ENCODE peak calls at places on chromosomes 6 and 20, in four cellular contexts. A is lower lobe of right lung, Z is SK-N-SH, H is RWPE1. S is an unnamed sample.

GRCh38 chr6:37794825-37795224 is 24.7 kb upstream of the ZFAND3 start:
- DNase-seq in A (no peak), Z (no peak), H (no peak), S (no peak)

GRCh38 chr6:126657556-126658129 is 317.7 kb downstream of the CENPW start:
- DNase-seq in A (no peak), Z (peak), H (peak), S (peak)

GRCh38 chr6:77173472-77174074 is 289.7 kb downstream of the HTR1B start:
- DNase-seq in A (no peak), Z (peak), H (no peak), S (peak)

GRCh38 chr6:20924911-20925543 is 390.8 kb downstream of the CDKAL1 start:
- DNase-seq in A (no peak), Z (no peak), H (no peak), S (no peak)

GRCh38 chr6:8905647-8906231 is 470.4 kb upstream of the SLC35B3 start:
- DNase-seq in A (no peak), Z (no peak), H (no peak), S (no peak)

GRCh38 chr6:40882321-40882720 is 156.7 kb downstream of the UNC5CL start:
- DNase-seq in A (no peak), Z (peak), H (no peak), S (no peak)

GRCh38 chr6:63805808-63806572 is 170.4 kb downstream of the PHF3 start:
- DNase-seq in A (no peak), Z (peak), H (peak), S (no peak)

GRCh38 chr6:117740605-117741004 is 65.3 kb downstream of the NUS1 start:
- DNase-seq in A (no peak), Z (no peak), H (no peak), S (no peak)

GRCh38 chr6:47520282-47520681 is 42.7 kb downstream of the CD2AP start:
- DNase-seq in A (no peak), Z (no peak), H (no peak), S (peak)

GRCh38 chr6:36245572-36246031 is 24.3 kb upstream of the PNPLA1 start:
- DNase-seq in A (no peak), Z (peak), H (no peak), S (no peak)

GRCh38 chr6:3825851-3826581 is 23.2 kb upstream of the FAM50B start:
- DNase-seq in A (peak), Z (peak), H (peak), S (no peak)

GRCh38 chr6:3267162-3267561 is 8.4 kb downstream of the PSMG4 start:
- DNase-seq in A (no peak), Z (no peak), H (no peak), S (no peak)

GRCh38 chr20:32742322-32743236 is 688 bp downstream of the COMMD7 start:
- DNase-seq in A (no peak), Z (peak), H (no peak), S (no peak)

GRCh38 chr20:21175433-21175832 is 49.6 kb downstream of the KIZ start:
- DNase-seq in A (no peak), Z (no peak), H (no peak), S (no peak)

GRCh38 chr6:4603291-4603690 is 172.9 kb upstream of the CDYL start:
- DNase-seq in A (peak), Z (no peak), H (peak), S (no peak)

GRCh38 chr6:170221052-170221752 is 69.7 kb downstream of the DLL1 start:
- DNase-seq in A (no peak), Z (peak), H (no peak), S (no peak)

GRCh38 chr6:79232696-79233462 is 1.6 kb downstream of the HMGN3 start:
- DNase-seq in A (no peak), Z (no peak), H (no peak), S (no peak)

GRCh38 chr6:126176266-126176665 is 163.6 kb upstream of the CENPW start:
- DNase-seq in A (no peak), Z (peak), H (no peak), S (peak)

GRCh38 chr6:159623156-159623555 is 69.9 kb downstream of the SOD2 start:
- DNase-seq in A (no peak), Z (no peak), H (no peak), S (no peak)

GRCh38 chr20:914727-915498 is 1.2 kb downstream of the ANGPT4 start:
- DNase-seq in A (no peak), Z (no peak), H (no peak), S (no peak)

GRCh38 chr6:13474360-13474759 is 13.0 kb downstream of the GFOD1 start:
- DNase-seq in A (no peak), Z (no peak), H (peak), S (no peak)

DNA sequence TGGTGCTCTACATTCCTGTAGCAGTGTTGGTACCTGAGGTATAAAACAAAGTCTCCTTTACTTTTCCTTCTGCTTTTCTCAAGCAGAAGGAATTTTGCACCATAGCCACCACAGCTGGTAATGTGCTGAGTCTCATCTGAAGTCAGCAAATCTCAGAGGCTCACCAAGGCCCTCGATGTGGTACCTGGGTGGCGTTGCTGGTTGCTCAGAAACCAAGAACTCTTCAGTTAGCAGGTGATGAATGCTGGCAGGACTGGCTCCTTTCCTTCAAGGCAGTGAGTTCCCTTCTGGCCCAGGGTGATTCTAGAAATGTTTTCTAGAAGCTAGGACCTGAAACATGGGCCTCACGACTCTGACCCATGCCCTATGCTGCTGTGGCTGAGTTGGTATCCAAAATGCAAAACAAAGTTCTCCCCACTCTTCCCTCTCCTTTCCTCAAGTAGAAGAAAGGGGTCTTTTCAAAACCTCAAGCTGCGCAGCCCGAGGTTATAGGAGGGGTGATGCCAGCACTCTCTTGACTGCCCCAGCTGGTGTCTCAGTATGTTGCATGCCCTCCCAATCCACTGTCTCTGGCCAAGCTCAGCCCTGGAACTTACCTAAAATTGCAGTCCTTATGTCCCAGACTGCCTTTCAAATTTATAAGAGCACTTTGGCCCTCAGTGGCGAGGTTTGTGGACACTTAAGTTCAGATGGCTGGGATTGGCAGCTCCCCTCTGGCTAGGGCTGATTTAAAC is 592.3 kb downstream of the FRK start:
- DNase-seq in A (no peak), Z (no peak), H (no peak), S (no peak)
- TF ChIP-seq CTCF in A (no peak), Z (no peak), H (no peak), S (no peak)

DNA sequence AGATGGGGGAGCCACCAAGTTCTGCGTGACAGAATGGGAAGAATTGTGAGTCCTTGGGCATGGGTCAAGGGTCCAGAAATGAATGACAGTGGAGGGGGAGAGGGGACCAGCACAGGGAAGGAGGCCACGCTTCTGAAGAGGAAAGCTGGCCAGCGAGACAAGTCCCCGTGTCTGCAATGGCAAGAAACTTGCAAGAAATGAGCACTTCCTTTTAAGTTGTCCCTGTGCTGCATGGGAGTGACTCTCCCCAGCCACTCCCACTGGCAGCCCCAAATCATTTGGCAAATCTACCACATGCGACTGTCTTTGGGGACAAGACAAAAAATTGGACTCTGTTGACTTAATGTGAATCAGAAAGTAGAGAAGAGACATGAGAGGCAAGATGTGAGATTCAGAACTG is 242.2 kb upstream of the RREB1 start:
- DNase-seq in A (no peak), Z (no peak), H (no peak), S (no peak)
- H3K27ac ChIP-seq in A (no peak), Z (no peak), H (no peak), S (no peak)

GRCh38 chr6:10838794-10839333 is 525 bp upstream of the MAK start:
- DNase-seq in A (no peak), Z (no peak), H (no peak), S (no peak)

GRCh38 chr6:10837009-10837691 is 1.2 kb downstream of the MAK start:
- DNase-seq in A (peak), Z (peak), H (peak), S (peak)

GRCh38 chr6:10837997-10838793 is at the start of gene MAK:
- DNase-seq in A (peak), Z (peak), H (peak), S (peak)

GRCh38 chr6:10834823-10835222 is 3.5 kb downstream of the MAK start:
- DNase-seq in A (no peak), Z (no peak), H (no peak), S (peak)

GRCh38 chr6:10837692-10837996 is 695 bp downstream of the MAK start:
- DNase-seq in A (no peak), Z (no peak), H (no peak), S (peak)
- TF ChIP-seq CTCF in A (no peak), Z (no peak), H (no peak), S (no peak)

GRCh38 chr6:151679081-151679480 is 128.4 kb upstream of the ESR1 start:
- DNase-seq in A (no peak), Z (no peak), H (no peak), S (no peak)
- H3K27ac ChIP-seq in A (no peak), Z (no peak), H (no peak), S (no peak)